ENCODE peak calls at places on chromosomes 1 and 21, in five cellular contexts. K, R, G, J and E are unnamed samples.

GRCh38 chr1:153355445-153356071 is 2.1 kb upstream of the S100A9 start:
- DNase-seq in R (peak; percentile 53), G (peak; percentile 59), J (no peak), K (no peak), E (no peak)

GRCh38 chr1:15965228-15965767 is 10.6 kb downstream of the ZBTB17 start:
- DNase-seq in J (no peak), G (no peak), K (no peak), R (no peak), E (no peak)

GRCh38 chr1:183590225-183591191 is at the start of gene NCF2:
- DNase-seq in J (no peak), K (no peak), R (peak; percentile 31), G (peak; percentile 42), E (no peak)

GRCh38 chr1:38815903-38816627 is 43.5 kb downstream of the RRAGC start:
- DNase-seq in R (no peak), K (no peak), J (no peak), G (peak; percentile 20), E (no peak)

GRCh38 chr1:23636009-23636408 is 55.6 kb upstream of the RPL11 start:
- DNase-seq in R (no peak), K (no peak), G (no peak), J (no peak), E (no peak)

GRCh38 chr1:116763116-116763786 is 9.0 kb downstream of the CD2 start:
- DNase-seq in G (no peak), R (no peak), J (no peak), K (no peak), E (no peak)

GRCh38 chr1:3482590-3482899 is 28.1 kb downstream of the ARHGEF16 start:
- DNase-seq in J (no peak), R (no peak), K (no peak), G (no peak), E (no peak)

GRCh38 chr1:171948491-171948890 is 107.2 kb downstream of the DNM3 start:
- DNase-seq in J (no peak), K (no peak), R (no peak), G (no peak), E (no peak)

GRCh38 chr1:222276062-222276461 is 271.8 kb downstream of the HHIPL2 start:
- DNase-seq in J (no peak), K (no peak), R (no peak), G (no peak), E (no peak)

GRCh38 chr1:198643827-198644226 is 5.0 kb downstream of the PTPRC start:
- DNase-seq in K (no peak), J (no peak), R (no peak), G (no peak), E (no peak)

GRCh38 chr1:54806931-54807611 is 5.9 kb upstream of the TTC22 start:
- DNase-seq in G (peak; percentile 64), J (no peak), R (peak; percentile 64), K (no peak), E (no peak)

GRCh38 chr1:80248886-80249285 is 1242.4 kb upstream of the ADGRL4 start:
- DNase-seq in G (no peak), R (no peak), K (no peak), J (no peak), E (no peak)

GRCh38 chr1:117388328-117388727 is 21.1 kb downstream of the MAN1A2 start:
- DNase-seq in G (no peak), J (no peak), R (no peak), K (no peak), E (no peak)

GRCh38 chr1:69673301-69673700 is 105.6 kb downstream of the LRRC7 start:
- DNase-seq in R (no peak), J (no peak), G (no peak), K (no peak), E (no peak)

GRCh38 chr1:26771285-26771642 is 16.5 kb upstream of the PIGV start:
- DNase-seq in R (no peak), K (no peak), G (no peak), J (no peak), E (no peak)

GRCh38 chr21:41571938-41572510 is 64.1 kb upstream of the TMPRSS2 start:
- DNase-seq in K (no peak), J (no peak), G (no peak), R (no peak), E (no peak)

GRCh38 chr1:63322248-63322943 is at the start of gene FOXD3:
- DNase-seq in K (peak; percentile 57), G (peak; percentile 71), J (peak; percentile 70), R (peak; percentile 71), E (no peak)

GRCh38 chr1:8815582-8816285 is 1.7 kb downstream of the RERE start:
- DNase-seq in K (no peak), J (no peak), R (peak; percentile 16), G (no peak), E (peak; percentile 74)

GRCh38 chr1:26391450-26391849 is 18.9 kb upstream of the ZNF683 start:
- DNase-seq in K (no peak), J (no peak), G (no peak), R (no peak), E (no peak)

GRCh38 chr1:205430631-205431305 is 8.9 kb upstream of the LEMD1 start:
- DNase-seq in J (peak; percentile 84), K (no peak), R (peak; percentile 71), G (peak; percentile 71), E (no peak)

GRCh38 chr1:43853161-43853921 is 80.3 kb upstream of the ARTN start:
- DNase-seq in R (peak; percentile 67), J (peak; percentile 51), G (peak; percentile 78), K (peak; percentile 24), E (no peak)

GRCh38 chr1:203148127-203148526 is 20.6 kb downstream of the ADORA1 start:
- DNase-seq in J (no peak), K (no peak), R (peak; percentile 45), G (no peak), E (no peak)

GRCh38 chr1:177780096-177780700 is 189.7 kb downstream of the SEC16B start:
- DNase-seq in K (no peak), R (no peak), G (no peak), J (no peak), E (no peak)

GRCh38 chr1:41534181-41535076 is 49.9 kb upstream of the EDN2 start:
- DNase-seq in J (peak; percentile 10), K (no peak), R (no peak), G (no peak), E (no peak)

GRCh38 chr1:150567341-150567716 is 12.1 kb downstream of the MCL1 start:
- DNase-seq in G (peak; percentile 40), R (no peak), K (no peak), J (no peak), E (no peak)

DNA sequence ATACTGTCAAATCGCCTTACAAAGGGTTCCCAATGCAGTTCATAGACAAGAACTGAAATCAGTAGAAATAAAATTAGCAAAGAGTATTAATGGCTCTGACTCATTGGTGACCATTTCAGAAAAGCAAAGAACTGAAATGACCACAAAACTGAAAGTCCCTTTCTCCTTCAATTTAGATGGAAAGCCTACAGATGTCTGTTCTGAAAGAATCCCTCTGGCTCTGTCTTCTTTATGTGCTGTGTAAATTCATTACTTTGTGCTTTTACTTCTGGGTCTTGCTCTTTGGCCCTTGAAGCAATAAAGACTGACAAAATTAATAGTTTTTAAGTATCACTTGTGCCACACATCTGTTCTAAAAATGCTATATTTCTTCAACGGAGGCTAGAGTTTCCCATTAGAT is 62.7 kb upstream of the GPR89A start:
- DNase-seq in G (no peak), R (no peak), K (no peak), J (no peak), E (no peak)
- TF ChIP-seq EP300 in G (no peak), R (no peak), K (no peak), J (no peak), E (no peak)

GRCh38 chr1:121566346-121566745 is 381.6 kb downstream of the SRGAP2C start:
- DNase-seq in R (no peak), K (no peak), J (no peak), G (no peak), E (no peak)

DNA sequence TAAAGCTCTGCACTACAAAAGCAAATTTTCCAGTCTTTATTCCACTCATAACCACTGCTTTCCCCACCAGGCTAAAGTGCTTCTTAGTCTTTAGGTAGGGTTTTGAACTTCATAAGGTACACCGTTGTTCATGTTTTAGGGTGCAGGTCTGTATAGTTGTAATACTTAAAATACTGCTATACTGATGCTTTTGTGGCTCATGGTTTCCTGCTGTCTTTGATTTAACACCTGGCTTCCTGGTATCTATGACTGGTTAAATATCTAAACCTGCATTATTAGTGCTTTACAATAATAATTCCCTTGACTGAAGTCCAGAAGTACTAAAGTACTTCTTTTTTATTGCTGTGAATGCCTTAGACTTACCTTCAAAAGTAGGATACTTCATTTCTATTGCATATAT is 384.6 kb downstream of the SRGAP2C start:
- DNase-seq in G (no peak), R (no peak), J (no peak), K (no peak), E (no peak)
- TF ChIP-seq EP300 in G (no peak), R (no peak), J (no peak), K (no peak), E (no peak)

GRCh38 chr1:169762699-169763098 is 28.8 kb upstream of the SELE start:
- DNase-seq in K (no peak), J (no peak), G (no peak), R (no peak), E (no peak)

GRCh38 chr1:169753549-169753948 is 19.7 kb upstream of the SELE start:
- DNase-seq in R (no peak), G (no peak), K (no peak), J (no peak), E (no peak)

GRCh38 chr1:169764919-169765318 is 29.8 kb downstream of the METTL18 start:
- DNase-seq in R (no peak), G (no peak), J (no peak), K (no peak), E (no peak)

GRCh38 chr1:169759038-169759437 is 25.2 kb upstream of the SELE start:
- DNase-seq in G (no peak), K (no peak), J (no peak), R (no peak), E (no peak)
- TF ChIP-seq EP300 in G (no peak), K (no peak), J (no peak), R (no peak), E (no peak)

GRCh38 chr1:201711811-201712210 is 117.1 kb upstream of the IPO9 start:
- DNase-seq in J (no peak), K (no peak), R (no peak), G (no peak), E (no peak)

GRCh38 chr1:201713093-201713810 is 115.7 kb upstream of the IPO9 start:
- DNase-seq in R (peak; percentile 83), G (peak; percentile 88), J (peak; percentile 88), K (peak; percentile 91), E (peak; percentile 98)

GRCh38 chr1:201711101-201711597 is 117.8 kb upstream of the IPO9 start:
- DNase-seq in J (no peak), R (no peak), G (no peak), K (no peak), E (no peak)

GRCh38 chr1:201710632-201711031 is 118.3 kb upstream of the IPO9 start:
- DNase-seq in J (no peak), G (no peak), K (no peak), R (no peak), E (no peak)

DNA sequence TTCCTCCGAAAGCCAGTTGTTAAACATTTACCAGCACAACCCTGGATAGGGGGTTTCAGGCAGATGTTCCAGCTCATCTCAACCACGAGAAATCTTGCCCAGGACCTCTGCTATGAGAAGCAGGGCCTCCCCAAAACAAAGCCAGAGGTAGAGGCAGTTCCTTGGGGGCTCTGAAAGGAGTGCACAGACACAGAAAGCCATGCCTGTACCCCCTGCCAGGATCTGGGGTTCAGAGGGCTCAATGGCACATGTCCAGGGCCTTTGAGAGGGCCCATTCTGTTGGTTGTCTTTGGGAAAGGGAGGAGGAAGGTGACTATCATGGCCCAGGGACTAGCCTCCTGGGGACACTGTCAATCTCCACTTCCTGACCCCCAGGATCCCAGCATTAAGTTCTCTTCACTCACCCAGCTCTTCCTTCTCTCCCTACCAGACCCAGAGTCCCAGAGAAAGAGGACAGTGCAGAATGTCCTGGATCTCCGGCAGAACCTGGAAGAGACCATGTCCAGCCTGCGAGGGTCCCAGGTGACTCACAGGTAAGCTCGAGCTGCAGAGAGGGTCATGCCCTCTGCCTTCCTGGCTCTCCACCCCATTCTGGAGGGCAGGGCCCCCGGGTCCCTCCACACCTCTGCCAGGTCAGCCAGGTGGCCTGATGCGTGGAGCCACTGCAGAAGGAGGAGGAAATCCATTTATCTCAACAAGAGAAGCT is 116.4 kb upstream of the IPO9 start:
- DNase-seq in K (no peak), R (no peak), G (no peak), J (no peak), E (no peak)
- TF ChIP-seq EP300 in K (no peak), R (no peak), G (no peak), J (no peak), E (no peak)